ENCODE peak calls at places on chromosomes 16 and 17, in nine cellular contexts. X is HS-5; F is ureter; L is naive thymus-derived CD8-positive, alpha-beta T cell; K is NCI-H345; J is Calu3; V is NCI-H446 treated with DMSO at 0.1 percent for 48 hours; C is activated T-helper 9 cell treated with anti-CD3 and anti-CD28 coated beads, Interleukin-2, amount 50 U/mL, for 16 hours; O is GM23338. G is an unnamed sample.

GRCh38 chr17:51608251-51608933 is 348.0 kb downstream of the UTP18 start:
- DNase-seq in L (no peak), C (no peak), X (no peak), O (no peak), J (no peak), V (no peak), F (no peak), K (no peak), G (no peak)

GRCh38 chr17:57628421-57628820 is 116.7 kb downstream of the CCDC182 start:
- DNase-seq in K (no peak), F (no peak), V (no peak), C (no peak), J (no peak), X (no peak), L (no peak), O (no peak), G (no peak)

GRCh38 chr16:86530251-86531192 is 20.2 kb downstream of the FOXF1 start:
- DNase-seq in X (no peak), J (no peak), L (no peak), K (no peak), V (no peak), F (no peak), C (no peak), O (no peak), G (no peak)

GRCh38 chr17:81066771-81067315 is 31.9 kb downstream of the BAIAP2 start:
- DNase-seq in X (no peak), L (no peak), J (no peak), O (no peak), C (no peak), F (no peak), K (no peak), V (no peak), G (no peak)

GRCh38 chr16:48499822-48500440 is 110.0 kb downstream of the N4BP1 start:
- DNase-seq in F (no peak), L (no peak), O (no peak), K (peak), X (peak), C (no peak), V (peak), J (no peak), G (peak)

GRCh38 chr16:1296688-1297412 is 12.6 kb upstream of the UBE2I start:
- DNase-seq in X (peak), F (peak), L (no peak), C (no peak), V (no peak), K (no peak), O (no peak), J (peak), G (no peak)

GRCh38 chr17:41792835-41793748 is 6.6 kb upstream of the JUP start:
- DNase-seq in F (peak), V (no peak), O (peak), J (peak), X (no peak), L (no peak), C (no peak), K (no peak), G (no peak)

GRCh38 chr17:71398706-71399620 is 721.9 kb upstream of the SOX9 start:
- DNase-seq in L (no peak), X (no peak), F (no peak), C (no peak), J (no peak), K (no peak), V (no peak), O (peak), G (no peak)

GRCh38 chr16:85258616-85259015 is 146.3 kb upstream of the CIBAR2 start:
- DNase-seq in V (no peak), F (no peak), L (no peak), J (no peak), X (no peak), O (no peak), C (no peak), K (no peak), G (no peak)

GRCh38 chr17:67759355-67760171 is 41.8 kb downstream of the NOL11 start:
- DNase-seq in V (no peak), F (no peak), O (no peak), X (no peak), L (no peak), J (no peak), K (no peak), C (no peak), G (no peak)

GRCh38 chr16:72637306-72637705 is 410.6 kb downstream of the ZFHX3 start:
- DNase-seq in K (no peak), V (no peak), L (no peak), O (no peak), J (no peak), F (no peak), X (peak), C (no peak), G (no peak)

GRCh38 chr17:43840814-43841213 is 6.2 kb upstream of the CD300LG start:
- DNase-seq in X (no peak), K (no peak), L (no peak), O (peak), C (no peak), J (peak), F (no peak), V (no peak), G (no peak)